ENCODE peak calls at places on chromosomes 4 and X, in five cellular contexts. Q, L, W, P and Z are unnamed samples. For H3K9me3, the result is how much of the 10 kb centered on the place peaks cover.

GRCh38 chrX:39950035-39950688 is 147.6 kb downstream of the BCOR start:
- DNase-seq in Q (no peak), L (no peak), W (peak), P (peak), Z (no peak)

GRCh38 chr4:8817813-8818062 is 53.9 kb downstream of the HMX1 start:
- DNase-seq in Q (no peak), L (peak), W (no peak), P (no peak), Z (no peak)

GRCh38 chr4:42398448-42399355 is 1.4 kb downstream of the SHISA3 start:
- DNase-seq in Q (no peak), L (no peak), W (no peak), P (no peak), Z (no peak)

GRCh38 chr4:185640809-185641675 is 105.7 kb upstream of the PDLIM3 start:
- DNase-seq in Q (no peak), L (no peak), W (peak), P (peak), Z (no peak)

GRCh38 chr4:33184684-33185083 is 2464.5 kb downstream of the PCDH7 start:
- DNase-seq in Q (no peak), L (no peak), W (no peak), P (no peak), Z (no peak)

GRCh38 chr4:15466596-15466995 is 3.1 kb upstream of the CC2D2A start:
- DNase-seq in Q (no peak), L (no peak), W (no peak), P (no peak), Z (no peak)

GRCh38 chr4:109921384-109921808 is 8.7 kb downstream of the EGF start:
- DNase-seq in Q (no peak), L (no peak), W (peak), P (no peak), Z (no peak)

GRCh38 chrX:24023972-24024664 is 2.9 kb downstream of the KLHL15 start:
- DNase-seq in Q (no peak), L (no peak), W (peak), P (peak), Z (no peak)

GRCh38 chr4:169103966-169104412 is 93.9 kb upstream of the CBR4 start:
- DNase-seq in Q (no peak), L (no peak), W (peak), P (no peak), Z (no peak)

GRCh38 chrX:155761185-155761584 is 120.0 kb upstream of the VAMP7 start:
- DNase-seq in Q (no peak), L (no peak), W (no peak), P (no peak), Z (no peak)

GRCh38 chrX:155757366-155757765 is 123.8 kb upstream of the VAMP7 start:
- DNase-seq in Q (no peak), L (no peak), W (no peak), P (no peak), Z (no peak)

GRCh38 chrX:155751131-155751530 is 130.0 kb upstream of the VAMP7 start:
- DNase-seq in Q (no peak), L (no peak), W (no peak), P (no peak), Z (no peak)

DNA sequence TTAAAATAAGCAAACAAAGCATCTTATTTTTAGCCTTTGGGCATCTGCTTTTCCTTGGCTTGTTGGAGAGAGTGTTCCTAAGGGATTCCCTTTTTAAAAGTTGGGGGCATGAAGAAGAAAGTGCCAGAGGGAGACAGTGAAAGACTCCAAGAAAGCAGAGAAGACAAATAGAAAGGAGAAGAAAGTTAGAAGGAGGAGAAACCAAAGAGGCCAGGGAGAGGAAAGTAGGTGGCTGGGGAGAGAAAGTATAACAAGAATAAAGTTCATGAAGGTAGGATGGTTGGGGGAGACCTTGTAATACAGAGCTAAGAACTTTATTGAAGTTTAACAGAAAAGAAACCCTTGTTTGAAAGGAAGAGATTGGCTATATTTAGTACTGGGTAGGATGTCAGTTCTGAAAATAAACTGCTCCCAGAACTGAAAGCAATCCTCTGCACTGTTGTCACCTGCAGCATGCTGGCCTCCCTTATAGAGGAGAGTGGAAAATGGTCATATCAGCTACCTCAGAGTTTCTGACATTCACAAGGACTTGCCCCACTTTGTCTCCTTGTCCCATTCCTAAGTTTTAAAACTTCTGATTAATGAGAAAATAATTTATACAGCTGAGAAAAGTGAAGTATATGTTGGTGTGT is 125.3 kb upstream of the VAMP7 start:
- DNase-seq in Q (no peak), L (no peak), W (no peak), P (no peak), Z (no peak)
- H3K9me3 ChIP-seq in Q (under half), L (under half), W (under half), P (under half), Z (under half)

DNA sequence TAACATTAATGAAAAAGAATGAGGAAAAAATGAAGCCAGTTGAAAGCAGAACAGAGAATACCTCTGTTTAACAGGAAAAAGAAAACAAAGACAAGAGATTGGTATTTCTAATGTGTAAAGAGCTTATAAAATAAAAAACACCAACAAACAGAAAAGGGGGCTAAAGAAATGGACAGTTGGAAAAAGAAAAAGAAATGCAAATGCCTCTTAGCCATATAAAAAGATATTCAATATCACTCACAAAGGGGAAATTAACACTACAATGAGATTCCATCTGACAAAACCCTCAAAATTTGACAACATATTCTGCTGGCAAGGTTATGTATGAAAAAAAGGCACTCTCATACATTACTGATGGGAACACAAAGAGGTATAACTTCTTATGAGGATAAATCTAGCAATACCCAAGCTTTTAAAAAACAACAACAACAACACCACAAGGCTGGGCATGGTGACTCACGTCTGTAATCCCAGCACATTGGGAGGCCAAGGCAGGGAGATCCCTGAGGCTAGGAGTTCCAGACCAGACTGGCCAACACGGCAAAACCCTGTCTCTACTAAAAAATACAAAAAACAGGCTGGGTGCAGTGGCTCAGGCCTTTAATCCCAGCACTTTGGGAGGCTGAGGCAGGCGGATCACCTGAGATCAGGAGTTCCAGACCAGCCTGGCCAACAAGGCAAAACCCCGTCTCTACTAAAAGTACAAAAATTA is 75.8 kb downstream of the FRYL start:
- DNase-seq in Q (no peak), L (no peak), W (no peak), P (no peak), Z (no peak)
- TF ChIP-seq CTCF in Q (no peak), L (no peak), W (no peak), P (no peak), Z (no peak)

GRCh38 chrX:47447607-47448006 is 35.4 kb downstream of the ZNF41 start:
- DNase-seq in Q (no peak), L (no peak), W (no peak), P (no peak), Z (no peak)
- H3K9me3 ChIP-seq in Q (under half), L (under half), W (under half), P (under half), Z (under half)

DNA sequence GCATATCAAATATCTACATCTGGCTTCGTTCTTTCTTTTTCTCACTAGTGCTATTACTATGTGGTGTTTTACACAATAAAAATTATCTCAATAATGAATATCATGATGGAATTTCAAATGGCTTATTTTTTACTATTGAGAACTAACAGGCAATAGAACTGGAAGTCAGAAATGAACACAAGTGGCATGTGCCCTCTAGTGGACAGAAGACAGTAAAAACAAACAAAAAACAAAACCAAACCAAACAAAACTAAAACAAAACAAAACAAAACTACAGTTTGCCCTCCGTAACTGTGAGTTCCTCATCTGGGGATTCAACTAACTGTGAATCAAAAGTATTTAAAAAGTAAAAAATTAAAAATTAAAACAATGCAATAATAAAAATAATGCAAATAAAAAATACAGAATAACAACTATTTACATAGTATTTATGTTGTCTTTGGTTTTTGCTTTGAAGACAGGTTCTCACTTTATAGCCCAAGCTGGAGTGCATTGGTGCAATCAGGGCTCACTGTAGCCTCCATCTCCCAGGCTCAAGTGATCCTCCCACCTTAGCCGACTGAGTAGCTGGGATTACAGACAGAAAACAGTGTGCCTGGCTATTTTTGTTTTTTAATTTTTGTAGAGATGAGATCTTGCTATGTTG is 195.6 kb upstream of the TACR3 start:
- DNase-seq in Q (no peak), L (no peak), W (peak), P (peak), Z (no peak)
- TF ChIP-seq CTCF in Q (no peak), L (no peak), W (peak), P (peak), Z (no peak)

DNA sequence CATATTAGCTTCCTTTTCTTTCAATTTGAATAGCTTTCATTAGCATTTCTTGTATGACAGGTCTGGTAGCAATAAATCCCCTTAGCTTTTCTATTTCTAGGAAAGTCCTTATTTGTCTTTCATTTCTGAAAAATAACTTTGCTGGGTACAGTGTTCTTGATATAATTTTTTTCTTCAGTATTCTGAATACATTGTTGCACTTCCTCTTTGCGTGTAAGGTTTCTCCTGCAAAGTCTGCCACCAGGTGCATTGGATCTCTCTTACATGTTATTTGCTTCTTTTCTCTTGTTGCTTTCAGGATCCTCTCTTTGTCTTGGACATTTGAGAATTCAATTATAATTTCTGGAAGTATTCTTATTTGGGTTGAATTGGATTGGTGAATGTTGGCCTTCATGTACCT is 663.7 kb downstream of the GRXCR1 start:
- DNase-seq in Q (no peak), L (no peak), W (no peak), P (peak), Z (no peak)
- H3K9me3 ChIP-seq in Q (under half), L (under half), W (under half), P (under half), Z (under half)

DNA sequence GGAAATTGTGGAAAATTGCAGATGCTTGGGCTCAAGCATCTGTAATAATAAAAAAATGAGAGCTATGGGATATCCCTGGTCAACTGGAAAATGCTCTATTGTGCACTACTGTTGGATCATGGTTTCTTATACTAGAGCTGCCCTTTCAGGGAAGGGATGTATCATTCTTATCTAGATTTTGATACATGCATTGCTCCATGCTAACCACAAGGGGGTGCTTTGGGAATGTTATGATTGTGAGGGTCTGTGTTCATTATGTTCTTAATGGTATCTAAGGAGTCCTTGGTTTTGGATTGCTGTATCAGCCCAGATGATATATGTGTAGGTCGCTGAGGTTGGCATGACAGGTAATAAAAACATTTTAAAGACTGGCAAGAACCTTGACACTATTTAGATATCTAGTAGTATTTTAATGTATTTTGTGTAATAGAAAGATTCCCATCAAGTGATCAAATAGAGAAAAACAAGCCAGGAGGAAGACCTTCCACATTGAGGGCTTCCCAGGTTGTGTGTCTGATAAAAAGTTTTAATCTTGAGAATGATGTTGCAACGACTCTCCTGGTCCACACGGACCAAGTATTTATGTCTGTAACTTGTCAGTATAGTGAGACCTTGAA is 49.2 kb upstream of the TLR2 start:
- DNase-seq in Q (no peak), L (no peak), W (no peak), P (peak), Z (no peak)
- TF ChIP-seq CTCF in Q (peak), L (peak), W (peak), P (peak), Z (peak)

GRCh38 chr4:256492-256891 is 48.8 kb downstream of the ZNF732 start:
- DNase-seq in Q (no peak), L (no peak), W (no peak), P (no peak), Z (no peak)
- H3K9me3 ChIP-seq in Q (half or more), L (half or more), W (half or more), P (half or more), Z (half or more)